ENCODE peak calls at places on chromosomes 3 and 15, in seven cellular contexts. J, M, E, P, X, T and I are unnamed samples.
A peak's percentile ranks its signal among the peaks of the same experiment; 100 is the strongest.

GRCh38 chr3:123620338-123620737 is 35.5 kb upstream of the HACD2 start:
- DNase-seq in J (no peak), M (no peak), E (peak; percentile 48), P (no peak), X (peak; percentile 26), T (no peak), I (peak; percentile 58)

GRCh38 chr3:171142985-171143384 is 116.5 kb upstream of the SLC2A2 start:
- DNase-seq in J (no peak), M (no peak), E (no peak), P (peak; percentile 35), X (no peak), T (no peak), I (peak; percentile 31)

GRCh38 chr3:50264389-50264963 is 4.5 kb upstream of the SEMA3B start:
- DNase-seq in J (no peak), M (peak; percentile 76), E (peak; percentile 64), P (peak; percentile 39), X (peak; percentile 52), T (no peak), I (no peak)

GRCh38 chr3:169562988-169563774 is 100.3 kb downstream of the MECOM start:
- DNase-seq in J (no peak), M (no peak), E (no peak), P (no peak), X (no peak), T (no peak), I (no peak)

GRCh38 chr3:165742351-165742750 is 94.9 kb downstream of the BCHE start:
- DNase-seq in J (no peak), M (no peak), E (no peak), P (no peak), X (no peak), T (no peak), I (no peak)

GRCh38 chr15:52100807-52101206 is 11.8 kb downstream of the BCL2L10 start:
- DNase-seq in J (peak; percentile 91), M (peak; percentile 35), E (peak; percentile 78), P (peak; percentile 94), X (no peak), T (peak; percentile 80), I (no peak)

GRCh38 chr15:41987246-41987924 is 15.0 kb upstream of the EHD4 start:
- DNase-seq in J (no peak), M (no peak), E (no peak), P (no peak), X (no peak), T (no peak), I (peak; percentile 45)

GRCh38 chr3:8622873-8623725 is 21.5 kb downstream of the SSUH2 start:
- DNase-seq in J (peak; percentile 84), M (peak; percentile 29), E (peak; percentile 57), P (peak; percentile 63), X (peak; percentile 66), T (no peak), I (peak; percentile 35)

GRCh38 chr3:152155654-152156053 is 113.1 kb upstream of the MBNL1 start:
- DNase-seq in J (no peak), M (no peak), E (no peak), P (no peak), X (no peak), T (no peak), I (no peak)

GRCh38 chr15:41944313-41944940 is 27.9 kb downstream of the EHD4 start:
- DNase-seq in J (peak; percentile 79), M (peak; percentile 37), E (no peak), P (peak; percentile 82), X (no peak), T (no peak), I (peak; percentile 73)

GRCh38 chr15:31472636-31473383 is 146.2 kb downstream of the KLF13 start:
- DNase-seq in J (no peak), M (no peak), E (peak; percentile 63), P (peak; percentile 10), X (no peak), T (no peak), I (no peak)

GRCh38 chr3:171908731-171909130 is 65.6 kb downstream of the TMEM212 start:
- DNase-seq in J (no peak), M (no peak), E (no peak), P (no peak), X (no peak), T (no peak), I (no peak)

GRCh38 chr15:86611392-86612040 is 531.8 kb downstream of the AGBL1 start:
- DNase-seq in J (no peak), M (no peak), E (no peak), P (no peak), X (peak; percentile 7), T (peak; percentile 71), I (no peak)

GRCh38 chr3:141684758-141685157 is 53.3 kb upstream of the RNF7 start:
- DNase-seq in J (no peak), M (no peak), E (no peak), P (no peak), X (no peak), T (no peak), I (no peak)

GRCh38 chr3:141682007-141682406 is 56.1 kb upstream of the RNF7 start:
- DNase-seq in J (no peak), M (no peak), E (no peak), P (no peak), X (no peak), T (no peak), I (no peak)

GRCh38 chr3:141681390-141681780 is 56.7 kb upstream of the RNF7 start:
- DNase-seq in J (no peak), M (no peak), E (no peak), P (no peak), X (no peak), T (no peak), I (no peak)

GRCh38 chr3:141682921-141683320 is 55.2 kb upstream of the RNF7 start:
- DNase-seq in J (no peak), M (no peak), E (no peak), P (no peak), X (no peak), T (no peak), I (no peak)

GRCh38 chr3:141680620-141681389 is 57.3 kb upstream of the RNF7 start:
- DNase-seq in J (no peak), M (no peak), E (no peak), P (peak; percentile 88), X (no peak), T (no peak), I (peak; percentile 39)
- TF ChIP-seq POLR2AphosphoS5 in J (no peak), M (no peak), E (no peak), P (peak; percentile 91), X (no peak), T (no peak), I (no peak)

GRCh38 chr3:23763040-23763477 is 42.7 kb upstream of the UBE2E1 start:
- DNase-seq in J (no peak), M (no peak), E (no peak), P (peak; percentile 19), X (no peak), T (no peak), I (no peak)

GRCh38 chr3:23761440-23761896 is 44.3 kb upstream of the UBE2E1 start:
- DNase-seq in J (no peak), M (peak; percentile 44), E (peak; percentile 59), P (peak; percentile 60), X (no peak), T (no peak), I (no peak)

GRCh38 chr3:23760871-23761373 is 44.8 kb upstream of the UBE2E1 start:
- DNase-seq in J (no peak), M (no peak), E (no peak), P (no peak), X (no peak), T (no peak), I (no peak)

GRCh38 chr3:23764407-23764806 is 41.3 kb upstream of the UBE2E1 start:
- DNase-seq in J (no peak), M (no peak), E (no peak), P (no peak), X (no peak), T (no peak), I (no peak)

DNA sequence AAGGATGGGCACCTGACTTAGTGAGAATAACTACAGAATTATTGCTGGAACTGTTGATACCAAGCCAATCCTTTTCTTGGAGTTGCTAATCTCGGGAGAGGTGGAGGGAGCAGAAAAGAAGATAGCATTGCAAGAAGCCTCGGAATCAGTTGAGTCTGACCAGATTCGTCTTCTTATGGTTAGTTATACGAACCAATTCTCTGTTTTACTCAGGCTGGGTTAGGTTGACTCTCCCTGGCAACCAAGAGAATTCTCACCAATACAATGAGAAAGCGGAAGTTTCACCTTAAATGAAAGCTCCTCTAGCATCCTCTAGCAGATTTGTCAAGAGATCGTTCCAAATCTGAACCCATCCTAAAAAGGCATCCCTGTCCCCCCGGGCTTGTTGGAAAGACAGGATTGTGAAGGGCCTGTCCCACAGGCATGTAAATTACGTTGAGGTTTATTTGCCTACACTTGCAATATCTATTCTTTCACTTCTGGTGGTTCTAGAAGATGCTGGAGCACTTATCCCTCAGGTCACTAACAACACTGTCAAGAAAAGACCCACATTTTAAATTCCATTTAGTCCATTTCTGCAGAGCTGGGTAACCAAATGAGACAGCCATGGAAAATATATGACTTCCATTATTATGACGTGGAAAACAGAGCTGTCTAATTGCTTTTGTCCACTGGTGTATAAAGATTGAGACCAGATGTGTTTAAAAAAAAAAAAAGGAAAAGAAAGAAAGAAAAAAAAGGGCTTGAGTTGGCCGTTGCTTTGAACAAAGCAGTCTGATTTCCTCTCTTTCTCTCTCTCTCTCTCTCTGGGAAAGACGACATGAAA is 43.3 kb upstream of the UBE2E1 start:
- DNase-seq in J (no peak), M (no peak), E (no peak), P (no peak), X (no peak), T (no peak), I (no peak)
- H3K4me3 ChIP-seq in J (peak overlapping the region; percentile 24), M (no peak overlapping the region), E (no peak overlapping the region), P (no peak overlapping the region), X (no peak overlapping the region), T (no peak overlapping the region), I (peak overlapping the region; percentile 36)

DNA sequence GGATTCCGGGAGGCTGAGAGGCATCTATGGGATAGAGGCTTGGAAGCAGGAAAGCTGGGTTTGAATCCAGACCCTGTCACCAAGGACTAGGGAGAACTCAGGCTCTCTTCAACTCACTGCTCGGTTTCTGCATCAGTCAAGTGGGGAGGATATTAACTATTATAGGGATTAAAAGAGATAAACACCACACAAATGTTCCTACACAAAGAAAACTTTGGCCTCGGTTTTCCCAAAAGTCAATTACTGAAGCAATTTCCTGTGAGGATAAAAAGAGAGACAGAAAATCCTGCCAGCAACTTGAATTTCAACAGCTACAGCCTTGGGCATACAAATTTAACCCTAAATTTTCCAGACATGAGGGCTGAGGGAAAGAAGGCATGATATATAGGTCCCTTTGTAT is 36.0 kb downstream of the ITGB5 start:
- DNase-seq in J (no peak), M (no peak), E (no peak), P (no peak), X (no peak), T (no peak), I (no peak)
- TF ChIP-seq POLR2AphosphoS5 in J (no peak), M (no peak), E (no peak), P (no peak), X (no peak), T (no peak), I (no peak)

GRCh38 chr15:96342143-96342466 is 11.6 kb downstream of the NR2F2 start:
- DNase-seq in J (no peak), M (no peak), E (no peak), P (peak; percentile 33), X (no peak), T (no peak), I (no peak)

GRCh38 chr15:96344706-96345559 is 14.4 kb downstream of the NR2F2 start:
- DNase-seq in J (no peak), M (no peak), E (no peak), P (peak; percentile 63), X (no peak), T (no peak), I (no peak)

GRCh38 chr15:96344120-96344705 is 13.7 kb downstream of the NR2F2 start:
- DNase-seq in J (no peak), M (no peak), E (no peak), P (peak; percentile 52), X (no peak), T (no peak), I (no peak)

GRCh38 chr15:96342611-96343528 is 12.4 kb downstream of the NR2F2 start:
- DNase-seq in J (no peak), M (no peak), E (no peak), P (peak; percentile 69), X (no peak), T (no peak), I (no peak)

GRCh38 chr15:96343529-96344072 is 13.1 kb downstream of the NR2F2 start:
- DNase-seq in J (no peak), M (no peak), E (no peak), P (peak; percentile 36), X (no peak), T (no peak), I (no peak)
- H3K4me3 ChIP-seq in J (peak overlapping the region; percentile 71), M (no peak overlapping the region), E (no peak overlapping the region), P (peak overlapping the region; percentile 74), X (peak overlapping the region; percentile 76), T (no peak overlapping the region), I (peak overlapping the region; percentile 80)